ENCODE peak calls at places on chromosomes 7 and 10, in seven cellular contexts. E is NCI-H345; C is stimulated activated CD4-positive, alpha-beta T cell treated with anti-CD3 and anti-CD28 coated beads, Interleukin-2, amount 100 ng/mL, for 24 hours; R is psoas muscle; M is fibroblast of lung; O is AG09319; I is frontal cortex. V is an unnamed sample.

GRCh38 chr7:102889836-102890235 is 23.0 kb upstream of the LRRC17 start:
- DNase-seq in E (no peak), C (no peak), M (peak), I (no peak), R (no peak), O (no peak), V (no peak)

GRCh38 chr7:27161214-27161720 is 4.1 kb downstream of the HOXA9 start:
- DNase-seq in E (no peak), I (no peak), R (peak), C (no peak), O (no peak), M (no peak), V (no peak)

GRCh38 chr10:22253578-22253882 is 35.7 kb upstream of the EBLN1 start:
- DNase-seq in E (no peak), R (peak), O (no peak), M (no peak), C (peak), I (no peak), V (no peak)

GRCh38 chr7:144907577-144907976 is 71.7 kb upstream of the TPK1 start:
- DNase-seq in M (no peak), C (no peak), I (no peak), R (no peak), O (no peak), E (no peak), V (no peak)

GRCh38 chr10:124560377-124560776 is 98.8 kb downstream of the LHPP start:
- DNase-seq in R (peak), M (peak), I (peak), O (no peak), E (no peak), C (no peak), V (no peak)

GRCh38 chr7:155660059-155660757 is 15.7 kb downstream of the RBM33 start:
- DNase-seq in E (no peak), R (no peak), O (no peak), I (no peak), M (no peak), C (no peak), V (no peak)

GRCh38 chr7:26681819-26682418 is 182.5 kb downstream of the SKAP2 start:
- DNase-seq in I (no peak), R (no peak), M (peak), O (no peak), C (no peak), E (peak), V (no peak)

GRCh38 chr7:142482899-142483658 is 225.2 kb upstream of the PRSS58 start:
- DNase-seq in M (peak), C (peak), O (no peak), E (peak), I (no peak), R (peak), V (peak)

GRCh38 chr7:114862406-114862805 is 59.5 kb upstream of the MDFIC start:
- DNase-seq in E (no peak), I (no peak), C (no peak), O (no peak), M (no peak), R (no peak), V (no peak)

GRCh38 chr7:137626469-137627067 is 220.2 kb downstream of the DGKI start:
- DNase-seq in E (no peak), C (peak), M (peak), R (no peak), I (peak), O (no peak), V (no peak)